ENCODE peak calls at places on chromosome 22, in nine cellular contexts. One of them, this sample, is unnamed.

GRCh38 chr22:26529345-26529744 is 17.1 kb upstream of the TFIP11 start:
- DNase-seq in HT1080: no peak
- DNase-seq in omental fat pad: no peak
- DNase-seq in amniotic stem cell: no peak
- DNase-seq in fibroblast of lung: no peak
- DNase-seq in HS-5: no peak
- DNase-seq in head of caudate nucleus: no peak
- DNase-seq in ureter: peak
- DNase-seq in A549: peak
- DNase-seq in this sample: no peak

GRCh38 chr22:47064016-47064415 is 301.6 kb downstream of the TBC1D22A start:
- DNase-seq in head of caudate nucleus: no peak
- DNase-seq in A549: no peak
- DNase-seq in amniotic stem cell: no peak
- DNase-seq in ureter: no peak
- DNase-seq in HT1080: no peak
- DNase-seq in omental fat pad: no peak
- DNase-seq in fibroblast of lung: no peak
- DNase-seq in HS-5: no peak
- DNase-seq in this sample: no peak

GRCh38 chr22:46845281-46846153 is 83.1 kb downstream of the TBC1D22A start:
- DNase-seq in fibroblast of lung: peak
- DNase-seq in omental fat pad: no peak
- DNase-seq in head of caudate nucleus: peak
- DNase-seq in HT1080: no peak
- DNase-seq in A549: peak
- DNase-seq in amniotic stem cell: no peak
- DNase-seq in ureter: no peak
- DNase-seq in HS-5: no peak
- DNase-seq in this sample: no peak

GRCh38 chr22:22714600-22715361 is 70.4 kb downstream of the GGTLC2 start:
- DNase-seq in fibroblast of lung: no peak
- DNase-seq in HT1080: no peak
- DNase-seq in amniotic stem cell: no peak
- DNase-seq in A549: no peak
- DNase-seq in omental fat pad: no peak
- DNase-seq in HS-5: no peak
- DNase-seq in ureter: no peak
- DNase-seq in head of caudate nucleus: no peak
- DNase-seq in this sample: no peak

GRCh38 chr22:24408630-24409029 is 18.8 kb upstream of the ADORA2A start:
- DNase-seq in HS-5: no peak
- DNase-seq in fibroblast of lung: no peak
- DNase-seq in omental fat pad: no peak
- DNase-seq in HT1080: no peak
- DNase-seq in amniotic stem cell: no peak
- DNase-seq in A549: no peak
- DNase-seq in ureter: no peak
- DNase-seq in head of caudate nucleus: no peak
- DNase-seq in this sample: no peak

GRCh38 chr22:47386812-47387510 is 624.5 kb downstream of the TBC1D22A start:
- DNase-seq in omental fat pad: no peak
- DNase-seq in HS-5: no peak
- DNase-seq in A549: no peak
- DNase-seq in HT1080: no peak
- DNase-seq in head of caudate nucleus: no peak
- DNase-seq in amniotic stem cell: no peak
- DNase-seq in fibroblast of lung: no peak
- DNase-seq in ureter: no peak
- DNase-seq in this sample: no peak

GRCh38 chr22:41290262-41291221 is 4.6 kb upstream of the RANGAP1 start:
- DNase-seq in HT1080: peak
- DNase-seq in fibroblast of lung: peak
- DNase-seq in omental fat pad: no peak
- DNase-seq in head of caudate nucleus: no peak
- DNase-seq in HS-5: peak
- DNase-seq in ureter: no peak
- DNase-seq in amniotic stem cell: no peak
- DNase-seq in A549: peak
- DNase-seq in this sample: peak

GRCh38 chr22:18955696-18956095 is 19.6 kb upstream of the PRODH start:
- DNase-seq in head of caudate nucleus: no peak
- DNase-seq in ureter: peak
- DNase-seq in HT1080: no peak
- DNase-seq in A549: no peak
- DNase-seq in HS-5: no peak
- DNase-seq in fibroblast of lung: no peak
- DNase-seq in omental fat pad: no peak
- DNase-seq in amniotic stem cell: no peak
- DNase-seq in this sample: no peak

GRCh38 chr22:35860837-35861236 is 143.2 kb downstream of the APOL5 start:
- DNase-seq in fibroblast of lung: no peak
- DNase-seq in HT1080: no peak
- DNase-seq in ureter: no peak
- DNase-seq in head of caudate nucleus: no peak
- DNase-seq in omental fat pad: no peak
- DNase-seq in amniotic stem cell: no peak
- DNase-seq in HS-5: no peak
- DNase-seq in A549: no peak
- DNase-seq in this sample: no peak

GRCh38 chr22:48563118-48563965 is 1264.3 kb downstream of the BRD1 start:
- DNase-seq in head of caudate nucleus: no peak
- DNase-seq in amniotic stem cell: no peak
- DNase-seq in omental fat pad: no peak
- DNase-seq in A549: no peak
- DNase-seq in fibroblast of lung: no peak
- DNase-seq in HT1080: no peak
- DNase-seq in ureter: no peak
- DNase-seq in HS-5: no peak
- DNase-seq in this sample: no peak

GRCh38 chr22:45456811-45457210 is 43.3 kb downstream of the RIBC2 start:
- DNase-seq in HT1080: no peak
- DNase-seq in fibroblast of lung: no peak
- DNase-seq in amniotic stem cell: no peak
- DNase-seq in omental fat pad: no peak
- DNase-seq in head of caudate nucleus: no peak
- DNase-seq in HS-5: no peak
- DNase-seq in A549: no peak
- DNase-seq in ureter: no peak
- DNase-seq in this sample: no peak

GRCh38 chr22:30239421-30240405 is 6.8 kb downstream of the LIF start:
- DNase-seq in ureter: no peak
- DNase-seq in amniotic stem cell: no peak
- DNase-seq in HS-5: no peak
- DNase-seq in omental fat pad: no peak
- DNase-seq in head of caudate nucleus: no peak
- DNase-seq in HT1080: no peak
- DNase-seq in A549: no peak
- DNase-seq in fibroblast of lung: no peak
- DNase-seq in this sample: no peak

GRCh38 chr22:27799334-27800249 is 2.0 kb downstream of the MN1 start:
- DNase-seq in amniotic stem cell: no peak
- DNase-seq in ureter: no peak
- DNase-seq in omental fat pad: no peak
- DNase-seq in A549: no peak
- DNase-seq in fibroblast of lung: peak
- DNase-seq in head of caudate nucleus: peak
- DNase-seq in HS-5: no peak
- DNase-seq in HT1080: no peak
- DNase-seq in this sample: no peak

GRCh38 chr22:30694638-30695350 is at the start of gene OSBP2:
- DNase-seq in head of caudate nucleus: peak
- DNase-seq in fibroblast of lung: no peak
- DNase-seq in amniotic stem cell: no peak
- DNase-seq in omental fat pad: no peak
- DNase-seq in HS-5: no peak
- DNase-seq in HT1080: no peak
- DNase-seq in A549: peak
- DNase-seq in ureter: peak
- DNase-seq in this sample: peak

GRCh38 chr22:44363214-44363979 is 50.6 kb upstream of the SHISAL1 start:
- DNase-seq in HT1080: peak
- DNase-seq in HS-5: peak
- DNase-seq in omental fat pad: peak
- DNase-seq in fibroblast of lung: peak
- DNase-seq in A549: peak
- DNase-seq in head of caudate nucleus: peak
- DNase-seq in ureter: peak
- DNase-seq in amniotic stem cell: peak
- DNase-seq in this sample: peak

GRCh38 chr22:25069758-25070461 is 117.4 kb downstream of the KIAA1671 start:
- DNase-seq in A549: no peak
- DNase-seq in ureter: no peak
- DNase-seq in fibroblast of lung: no peak
- DNase-seq in omental fat pad: no peak
- DNase-seq in head of caudate nucleus: no peak
- DNase-seq in amniotic stem cell: no peak
- DNase-seq in HT1080: no peak
- DNase-seq in HS-5: no peak
- DNase-seq in this sample: no peak

GRCh38 chr22:46374663-46375474 is 39.4 kb downstream of the TRMU start:
- DNase-seq in ureter: peak
- DNase-seq in HT1080: no peak
- DNase-seq in A549: no peak
- DNase-seq in fibroblast of lung: no peak
- DNase-seq in head of caudate nucleus: no peak
- DNase-seq in amniotic stem cell: no peak
- DNase-seq in HS-5: no peak
- DNase-seq in omental fat pad: no peak
- DNase-seq in this sample: no peak

GRCh38 chr22:37571258-37571991 is 8.5 kb downstream of the LGALS2 start:
- DNase-seq in HT1080: peak
- DNase-seq in head of caudate nucleus: no peak
- DNase-seq in omental fat pad: no peak
- DNase-seq in HS-5: no peak
- DNase-seq in ureter: no peak
- DNase-seq in A549: peak
- DNase-seq in amniotic stem cell: no peak
- DNase-seq in fibroblast of lung: peak
- DNase-seq in this sample: peak

GRCh38 chr22:39589880-39590279 is 19.3 kb downstream of the CACNA1I start:
- DNase-seq in ureter: no peak
- DNase-seq in amniotic stem cell: no peak
- DNase-seq in head of caudate nucleus: no peak
- DNase-seq in A549: no peak
- DNase-seq in HT1080: no peak
- DNase-seq in omental fat pad: no peak
- DNase-seq in fibroblast of lung: no peak
- DNase-seq in HS-5: no peak
- DNase-seq in this sample: no peak

GRCh38 chr22:50252081-50253045 is 1.3 kb upstream of the HDAC10 start:
- DNase-seq in HT1080: peak
- DNase-seq in ureter: peak
- DNase-seq in fibroblast of lung: peak
- DNase-seq in amniotic stem cell: peak
- DNase-seq in A549: peak
- DNase-seq in HS-5: no peak
- DNase-seq in omental fat pad: peak
- DNase-seq in head of caudate nucleus: peak
- DNase-seq in this sample: peak

GRCh38 chr22:49616356-49617231 is 211.1 kb downstream of the BRD1 start:
- DNase-seq in HT1080: no peak
- DNase-seq in HS-5: no peak
- DNase-seq in A549: no peak
- DNase-seq in amniotic stem cell: no peak
- DNase-seq in fibroblast of lung: no peak
- DNase-seq in omental fat pad: no peak
- DNase-seq in ureter: no peak
- DNase-seq in head of caudate nucleus: no peak
- DNase-seq in this sample: no peak

GRCh38 chr22:40203568-40203967 is 25.8 kb downstream of the TNRC6B start:
- DNase-seq in HT1080: no peak
- DNase-seq in fibroblast of lung: no peak
- DNase-seq in A549: no peak
- DNase-seq in amniotic stem cell: no peak
- DNase-seq in omental fat pad: no peak
- DNase-seq in HS-5: no peak
- DNase-seq in ureter: no peak
- DNase-seq in head of caudate nucleus: no peak
- DNase-seq in this sample: no peak